ENCODE peak calls at places on chromosomes 1 and 21, in five cellular contexts. Z, C, M, Y and H are unnamed samples.

GRCh38 chr1:174976436-174977107 is 23.2 kb upstream of the CACYBP start:
- DNase-seq in Z (peak; percentile 64), C (peak; percentile 62), M (no peak), Y (no peak), H (no peak)

GRCh38 chr1:219092206-219092605 is 81.5 kb upstream of the LYPLAL1 start:
- DNase-seq in Z (peak; percentile 65), C (no peak), M (no peak), Y (no peak), H (peak; percentile 74)

GRCh38 chr1:54805466-54805865 is 4.3 kb upstream of the TTC22 start:
- DNase-seq in Z (no peak), C (no peak), M (no peak), Y (no peak), H (no peak)

GRCh38 chr21:31184462-31184861 is 146.2 kb upstream of the KRTAP19-8 start:
- DNase-seq in Z (no peak), C (no peak), M (no peak), Y (no peak), H (no peak)

GRCh38 chr1:153936011-153936802 is 10.3 kb downstream of the DENND4B start:
- DNase-seq in Z (no peak), C (no peak), M (no peak), Y (no peak), H (no peak)

GRCh38 chr21:29192999-29193563 is 62.6 kb downstream of the MAP3K7CL start:
- DNase-seq in Z (no peak), C (no peak), M (no peak), Y (no peak), H (no peak)

GRCh38 chr1:119040906-119041305 is 52.8 kb upstream of the TBX15 start:
- DNase-seq in Z (peak; percentile 68), C (no peak), M (no peak), Y (no peak), H (no peak)

GRCh38 chr1:59446257-59446901 is 149.5 kb downstream of the FGGY start:
- DNase-seq in Z (peak; percentile 86), C (no peak), M (no peak), Y (no peak), H (no peak)

GRCh38 chr21:44881586-44881939 is 8.1 kb upstream of the PTTG1IP start:
- DNase-seq in Z (no peak), C (no peak), M (no peak), Y (no peak), H (no peak)

GRCh38 chr1:47579809-47580208 is 142.0 kb downstream of the FOXD2 start:
- DNase-seq in Z (no peak), C (no peak), M (no peak), Y (no peak), H (no peak)

GRCh38 chr1:65911679-65912078 is 119.0 kb downstream of the PDE4B start:
- DNase-seq in Z (no peak), C (peak; percentile 14), M (no peak), Y (no peak), H (no peak)

GRCh38 chr1:209542585-209542984 is 40.9 kb upstream of the CAMK1G start:
- DNase-seq in Z (no peak), C (no peak), M (no peak), Y (no peak), H (no peak)

GRCh38 chr1:52359676-52360594 is 6.1 kb downstream of the CC2D1B start:
- DNase-seq in Z (no peak), C (no peak), M (no peak), Y (no peak), H (no peak)

GRCh38 chr1:81731989-81732388 is 68.7 kb upstream of the ADGRL2 start:
- DNase-seq in Z (no peak), C (no peak), M (no peak), Y (no peak), H (peak; percentile 9)

GRCh38 chr1:2274231-2274967 is 46.3 kb downstream of the SKI start:
- DNase-seq in Z (no peak), C (no peak), M (no peak), Y (no peak), H (no peak)

GRCh38 chr1:89451011-89451410 is 73.6 kb upstream of the LRRC8B start:
- DNase-seq in Z (peak; percentile 11), C (no peak), M (no peak), Y (no peak), H (no peak)

GRCh38 chr1:40373323-40374283 is at the start of gene SMAP2:
- DNase-seq in Z (peak; percentile 92), C (peak; percentile 100), M (peak; percentile 85), Y (peak; percentile 94), H (peak; percentile 92)

GRCh38 chr21:17802568-17802967 is 16.6 kb downstream of the C21orf91 start:
- DNase-seq in Z (peak; percentile 67), C (no peak), M (no peak), Y (no peak), H (no peak)

GRCh38 chr1:169495050-169495740 is 9.5 kb upstream of the SLC19A2 start:
- DNase-seq in Z (no peak), C (no peak), M (no peak), Y (no peak), H (no peak)

GRCh38 chr1:43885311-43885801 is 48.2 kb upstream of the ARTN start:
- DNase-seq in Z (no peak), C (no peak), M (no peak), Y (peak; percentile 67), H (no peak)

GRCh38 chr1:3539707-3540425 is 71.4 kb downstream of the MEGF6 start:
- DNase-seq in Z (no peak), C (no peak), M (no peak), Y (no peak), H (no peak)

GRCh38 chr1:147808025-147808424 is 47.6 kb upstream of the GJA5 start:
- DNase-seq in Z (no peak), C (no peak), M (no peak), Y (no peak), H (no peak)

GRCh38 chr1:109804660-109805059 is 40.9 kb upstream of the EPS8L3 start:
- DNase-seq in Z (no peak), C (no peak), M (no peak), Y (no peak), H (no peak)

GRCh38 chr1:109802136-109802900 is 38.6 kb upstream of the EPS8L3 start:
- DNase-seq in Z (no peak), C (no peak), M (no peak), Y (no peak), H (no peak)

GRCh38 chr1:109802901-109803561 is 39.3 kb upstream of the EPS8L3 start:
- DNase-seq in Z (no peak), C (no peak), M (no peak), Y (no peak), H (no peak)

GRCh38 chr1:109805486-109806180 is 41.9 kb upstream of the EPS8L3 start:
- DNase-seq in Z (no peak), C (no peak), M (no peak), Y (no peak), H (no peak)

DNA sequence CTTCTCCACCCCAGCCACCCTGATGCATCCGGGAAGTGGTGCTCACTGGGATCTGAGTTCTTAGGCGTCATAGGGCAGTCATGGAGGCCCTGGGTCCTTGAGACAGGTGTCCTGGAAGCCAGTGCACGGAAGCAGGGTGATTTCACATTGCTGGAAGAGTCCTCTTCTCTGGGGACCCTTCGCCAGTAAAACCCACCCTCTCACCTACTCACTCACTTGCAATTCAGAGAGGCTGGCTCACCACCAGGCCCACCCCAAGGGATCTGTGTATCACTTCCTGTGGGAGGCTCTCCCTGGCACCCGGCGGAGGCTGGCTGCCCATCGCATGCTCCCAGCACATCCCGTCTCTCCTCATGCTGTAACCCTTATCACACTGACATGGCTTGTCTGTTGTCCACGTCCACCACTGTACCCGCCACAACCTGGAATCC is 40.2 kb upstream of the EPS8L3 start:
- DNase-seq in Z (no peak), C (no peak), M (no peak), Y (no peak), H (no peak)
- TF ChIP-seq CEBPB in Z (no peak), C (no peak), M (no peak), Y (no peak), H (no peak)

GRCh38 chr1:85495556-85495955 is 30.6 kb upstream of the DDAH1 start:
- DNase-seq in Z (peak; percentile 70), C (no peak), M (no peak), Y (no peak), H (peak; percentile 4)

GRCh38 chr1:85496881-85497582 is 32.1 kb upstream of the DDAH1 start:
- DNase-seq in Z (peak; percentile 39), C (no peak), M (no peak), Y (no peak), H (no peak)

GRCh38 chr1:85494957-85495266 is 30.0 kb upstream of the DDAH1 start:
- DNase-seq in Z (peak; percentile 25), C (no peak), M (no peak), Y (no peak), H (peak; percentile 30)

GRCh38 chr1:85490270-85490669 is 25.3 kb upstream of the DDAH1 start:
- DNase-seq in Z (no peak), C (no peak), M (no peak), Y (no peak), H (no peak)

GRCh38 chr1:85494074-85494956 is 29.4 kb upstream of the DDAH1 start:
- DNase-seq in Z (no peak), C (no peak), M (no peak), Y (no peak), H (no peak)
- TF ChIP-seq CEBPB in Z (no peak), C (no peak), M (no peak), Y (no peak), H (no peak)

GRCh38 chr1:206953626-206954025 is 7.4 kb upstream of the PIGR start:
- DNase-seq in Z (no peak), C (no peak), M (no peak), Y (no peak), H (no peak)
- TF ChIP-seq CEBPB in Z (no peak), C (no peak), M (no peak), Y (no peak), H (no peak)

DNA sequence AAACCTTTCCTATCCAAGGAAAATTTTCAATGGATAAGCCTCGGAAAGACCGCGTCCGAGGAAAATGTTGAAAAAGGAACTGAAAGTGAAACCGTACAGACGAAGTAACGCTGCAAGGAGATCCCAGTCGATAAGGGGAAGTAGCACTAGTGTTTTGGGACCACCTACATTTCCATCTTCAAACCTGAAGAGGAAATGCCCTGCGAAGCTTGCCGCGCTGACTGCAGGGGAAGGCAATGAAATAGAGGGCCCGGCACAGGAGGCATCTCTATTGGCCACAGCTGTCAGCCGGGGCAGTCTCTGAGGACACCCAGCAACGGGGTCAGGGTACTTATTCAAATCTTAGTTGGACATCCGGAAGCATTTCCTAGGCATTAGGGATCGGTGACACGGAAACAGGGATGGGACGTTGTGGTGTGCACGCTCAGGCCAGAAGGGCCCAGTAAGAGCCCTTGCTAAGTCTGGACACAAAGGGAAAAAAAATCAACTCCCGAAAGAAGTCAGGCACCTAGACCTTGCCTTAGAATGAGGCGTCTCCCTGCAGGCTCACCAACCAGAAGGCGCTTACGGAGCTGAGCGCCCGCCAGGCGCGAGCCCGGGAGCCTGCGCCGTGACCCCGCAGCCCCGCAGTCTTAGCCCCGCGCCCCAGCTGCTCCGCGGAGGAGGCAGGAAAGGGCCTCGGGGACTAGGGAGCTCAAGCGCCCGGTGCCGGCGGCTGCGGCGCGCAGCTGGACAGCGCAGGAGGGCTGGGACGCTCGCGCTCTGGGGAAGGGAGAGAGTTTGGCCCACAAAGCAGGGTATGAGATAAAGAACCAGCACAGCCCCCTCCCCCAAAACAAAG is 649 bp downstream of the USF1 start:
- DNase-seq in Z (peak; percentile 58), C (peak; percentile 77), M (peak; percentile 73), Y (peak; percentile 64), H (peak; percentile 55)
- TF ChIP-seq CEBPB in Z (no peak), C (no peak), M (no peak), Y (no peak), H (no peak)